ENCODE peak calls at places on chromosomes 5 and 9, in six cellular contexts. A, D, Y, M, G and K are unnamed samples.

GRCh38 chr9:130204341-130204740 is 32.1 kb downstream of the NCS1 start:
- DNase-seq in A (no peak), D (no peak), Y (no peak), M (no peak), G (no peak), K (no peak)

GRCh38 chr9:89309166-89309565 is 1.8 kb upstream of the CKS2 start:
- DNase-seq in A (no peak), D (no peak), Y (no peak), M (no peak), G (no peak), K (no peak)

GRCh38 chr5:10695055-10695649 is 65.9 kb downstream of the DAP start:
- DNase-seq in A (peak; percentile 76), D (no peak), Y (peak; percentile 89), M (peak; percentile 75), G (peak; percentile 78), K (no peak)

GRCh38 chr5:110790673-110791072 is 51.9 kb downstream of the SLC25A46 start:
- DNase-seq in A (no peak), D (no peak), Y (no peak), M (peak; percentile 86), G (peak; percentile 82), K (no peak)

GRCh38 chr5:111972548-111972947 is 215.6 kb upstream of the NREP start:
- DNase-seq in A (no peak), D (no peak), Y (no peak), M (no peak), G (no peak), K (no peak)

GRCh38 chr9:114574438-114574837 is 13.1 kb upstream of the ATP6V1G1 start:
- DNase-seq in A (no peak), D (no peak), Y (no peak), M (no peak), G (no peak), K (no peak)

GRCh38 chr5:501833-502184 is 22.4 kb downstream of the SLC9A3 start:
- DNase-seq in A (no peak), D (no peak), Y (no peak), M (no peak), G (no peak), K (no peak)

GRCh38 chr5:135545115-135545514 is 9.4 kb upstream of the NEUROG1 start:
- DNase-seq in A (no peak), D (no peak), Y (no peak), M (no peak), G (no peak), K (no peak)

GRCh38 chr9:122367065-122367464 is 3.8 kb upstream of the PTGS1 start:
- DNase-seq in A (no peak), D (no peak), Y (no peak), M (no peak), G (no peak), K (no peak)

GRCh38 chr9:14437336-14438231 is 123.6 kb upstream of the NFIB start:
- DNase-seq in A (no peak), D (no peak), Y (no peak), M (peak; percentile 26), G (no peak), K (no peak)

GRCh38 chr9:98860871-98861293 is 53.4 kb downstream of the GALNT12 start:
- DNase-seq in A (peak; percentile 90), D (no peak), Y (no peak), M (peak; percentile 90), G (peak; percentile 91), K (no peak)

GRCh38 chr5:155530046-155530445 is 516.5 kb downstream of the KIF4B start:
- DNase-seq in A (no peak), D (no peak), Y (no peak), M (no peak), G (no peak), K (no peak)

GRCh38 chr5:132961887-132962286 is 1.5 kb downstream of the AFF4 start:
- DNase-seq in A (no peak), D (no peak), Y (no peak), M (peak; percentile 65), G (peak; percentile 74), K (no peak)

GRCh38 chr5:83899351-83899970 is 178.8 kb upstream of the HAPLN1 start:
- DNase-seq in A (no peak), D (no peak), Y (no peak), M (no peak), G (peak; percentile 43), K (no peak)

GRCh38 chr9:75087279-75087823 is 604 bp downstream of the NMRK1 start:
- DNase-seq in A (peak; percentile 52), D (no peak), Y (no peak), M (peak; percentile 63), G (peak; percentile 55), K (no peak)

GRCh38 chr9:33029106-33029788 is 4.2 kb downstream of the DNAJA1 start:
- DNase-seq in A (no peak), D (no peak), Y (no peak), M (peak; percentile 87), G (peak; percentile 82), K (no peak)

GRCh38 chr9:5052858-5053257 is 67.8 kb downstream of the JAK2 start:
- DNase-seq in A (no peak), D (no peak), Y (no peak), M (peak; percentile 6), G (peak; percentile 53), K (no peak)

GRCh38 chr5:140232731-140233130 is 57.7 kb downstream of the CYSTM1 start:
- DNase-seq in A (no peak), D (no peak), Y (no peak), M (no peak), G (no peak), K (no peak)

GRCh38 chr5:123303802-123304201 is 119.4 kb downstream of the CEP120 start:
- DNase-seq in A (no peak), D (no peak), Y (no peak), M (no peak), G (no peak), K (no peak)

GRCh38 chr9:35516481-35516880 is 26.6 kb downstream of the RUSC2 start:
- DNase-seq in A (no peak), D (no peak), Y (no peak), M (peak; percentile 73), G (peak; percentile 89), K (no peak)

GRCh38 chr5:83776437-83777031 is 55.9 kb upstream of the HAPLN1 start:
- DNase-seq in A (no peak), D (no peak), Y (no peak), M (peak; percentile 47), G (peak; percentile 63), K (no peak)

GRCh38 chr9:100100268-100100667 is 1.2 kb downstream of the INVS start:
- DNase-seq in A (no peak), D (no peak), Y (no peak), M (no peak), G (no peak), K (no peak)

GRCh38 chr5:36689225-36689624 is 82.8 kb downstream of the SLC1A3 start:
- DNase-seq in A (no peak), D (no peak), Y (peak; percentile 75), M (no peak), G (peak; percentile 53), K (no peak)

GRCh38 chr5:36691241-36691640 is 84.8 kb downstream of the SLC1A3 start:
- DNase-seq in A (no peak), D (no peak), Y (no peak), M (no peak), G (peak; percentile 43), K (no peak)

GRCh38 chr5:36690041-36690941 is 83.9 kb downstream of the SLC1A3 start:
- DNase-seq in A (peak; percentile 86), D (peak; percentile 81), Y (peak; percentile 91), M (peak; percentile 77), G (peak; percentile 80), K (peak; percentile 89)

GRCh38 chr5:36686881-36687280 is 80.5 kb downstream of the SLC1A3 start:
- DNase-seq in A (no peak), D (no peak), Y (no peak), M (no peak), G (no peak), K (no peak)

DNA sequence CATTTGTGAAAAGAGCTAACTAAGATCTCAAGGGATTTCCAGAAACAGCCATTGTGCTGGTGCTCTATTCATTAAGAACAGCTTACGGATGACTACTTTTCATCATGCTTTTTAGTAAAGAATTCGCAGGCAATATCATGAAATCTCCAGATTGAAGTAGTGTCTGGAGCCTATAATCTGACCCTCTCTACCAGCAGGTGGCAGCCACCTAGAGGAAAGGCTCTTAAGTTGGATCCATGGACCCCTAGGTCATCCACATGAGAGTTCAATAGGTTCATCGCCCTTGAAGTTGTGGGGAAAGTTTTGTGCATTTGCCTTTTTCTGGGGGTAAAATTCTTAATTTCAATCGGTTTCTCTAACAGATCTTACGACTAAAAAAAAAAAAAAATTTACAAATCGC is 82.3 kb downstream of the SLC1A3 start:
- DNase-seq in A (no peak), D (peak; percentile 29), Y (no peak), M (no peak), G (peak; percentile 31), K (no peak)
- TF ChIP-seq CTCF in A (no peak), D (peak; percentile 66), Y (peak; percentile 29), M (peak; percentile 38), G (peak; percentile 24), K (peak; percentile 51)

GRCh38 chr5:178818094-178818493 is 41.7 kb upstream of the ZNF354B start:
- DNase-seq in A (no peak), D (no peak), Y (peak; percentile 71), M (no peak), G (no peak), K (no peak)
- TF ChIP-seq CTCF in A (no peak), D (no peak), Y (no peak), M (no peak), G (no peak), K (no peak)

GRCh38 chr5:79702606-79703380 is 13.2 kb downstream of the CMYA5 start:
- DNase-seq in A (no peak), D (no peak), Y (no peak), M (peak; percentile 60), G (peak; percentile 46), K (no peak)
- TF ChIP-seq CTCF in A (peak; percentile 25), D (peak; percentile 71), Y (peak; percentile 38), M (peak; percentile 61), G (peak; percentile 55), K (peak; percentile 76)

GRCh38 chr5:81703840-81704239 is 47.1 kb downstream of the SSBP2 start:
- DNase-seq in A (no peak), D (no peak), Y (no peak), M (no peak), G (no peak), K (no peak)
- TF ChIP-seq CTCF in A (no peak), D (no peak), Y (no peak), M (no peak), G (no peak), K (no peak)

GRCh38 chr5:138938526-138938925 is 63.4 kb upstream of the LRRTM2 start:
- DNase-seq in A (no peak), D (no peak), Y (no peak), M (no peak), G (no peak), K (no peak)
- TF ChIP-seq CTCF in A (no peak), D (no peak), Y (no peak), M (no peak), G (no peak), K (no peak)

GRCh38 chr5:148653840-148654781 is at the start of gene HTR4:
- DNase-seq in A (no peak), D (no peak), Y (no peak), M (no peak), G (no peak), K (no peak)
- TF ChIP-seq CTCF in A (no peak), D (no peak), Y (no peak), M (no peak), G (no peak), K (no peak)